ENCODE peak calls at places on chromosomes 1 and 21, in ten cellular contexts. I, M, U, E, N, T, L, W, S and X are unnamed samples.

GRCh38 chr1:1678581-1679380 is 13.8 kb downstream of the SLC35E2B start:
- DNase-seq in I (peak; percentile 73), M (no peak), U (peak; percentile 43), E (no peak), N (no peak), T (no peak), L (peak; percentile 44), W (peak; percentile 61), S (no peak), X (no peak)

GRCh38 chr1:224390517-224390916 is 33.8 kb downstream of the CNIH4 start:
- DNase-seq in I (no peak), M (no peak), U (no peak), E (no peak), N (no peak), T (no peak), L (no peak), W (no peak), S (no peak), X (no peak)

GRCh38 chr1:230327892-230328284 is 98.2 kb downstream of the PGBD5 start:
- DNase-seq in I (no peak), M (no peak), U (no peak), E (no peak), N (no peak), T (no peak), L (no peak), W (no peak), S (peak; percentile 57), X (no peak)

GRCh38 chr21:28959367-28960099 is 33.1 kb downstream of the LTN1 start:
- DNase-seq in I (no peak), M (no peak), U (no peak), E (no peak), N (peak; percentile 27), T (no peak), L (no peak), W (no peak), S (peak; percentile 87), X (no peak)

GRCh38 chr1:55609630-55610029 is 394.5 kb upstream of the USP24 start:
- DNase-seq in I (no peak), M (no peak), U (no peak), E (no peak), N (no peak), T (no peak), L (no peak), W (no peak), S (no peak), X (no peak)

GRCh38 chr1:155892801-155893200 is 18.3 kb downstream of the RIT1 start:
- DNase-seq in I (no peak), M (no peak), U (peak; percentile 70), E (no peak), N (peak; percentile 69), T (no peak), L (no peak), W (no peak), S (peak; percentile 84), X (no peak)

GRCh38 chr1:215076312-215076711 is 6.2 kb upstream of the KCNK2 start:
- DNase-seq in I (peak; percentile 49), M (no peak), U (no peak), E (peak; percentile 25), N (peak; percentile 29), T (no peak), L (no peak), W (no peak), S (peak; percentile 57), X (no peak)

GRCh38 chr1:2645143-2645542 is 12.3 kb upstream of the MMEL1 start:
- DNase-seq in I (no peak), M (no peak), U (no peak), E (no peak), N (no peak), T (no peak), L (no peak), W (peak; percentile 42), S (no peak), X (no peak)

GRCh38 chr1:226880372-226881287 is 10.2 kb downstream of the PSEN2 start:
- DNase-seq in I (no peak), M (no peak), U (no peak), E (no peak), N (no peak), T (no peak), L (no peak), W (no peak), S (no peak), X (no peak)